ENCODE peak calls at places on chromosomes 5 and 9, in ten cellular contexts. W is iPS-NIHi11; T is brain microvascular endothelial cell; A is astrocyte of the hippocampus; F is glutamatergic neuron; I is substantia nigra; K is SW480; O is choroid plexus epithelial cell; H is AG20443; R is activated CD4-positive, alpha-beta memory T cell treated with anti-CD3 and anti-CD28 coated beads, Interleukin-2, amount 10 ng/mL, durations not matched to agents 7 days and 5 days. N is an unnamed sample.

GRCh38 chr5:178529080-178529479 is 61.1 kb downstream of the COL23A1 start:
- DNase-seq in W (no peak), T (peak; percentile 24), A (no peak), F (no peak), I (no peak), K (no peak), O (no peak), H (no peak), R (no peak), N (no peak)

GRCh38 chr9:68493953-68494541 is 46.6 kb downstream of the TMEM252 start:
- DNase-seq in W (no peak), T (no peak), A (peak; percentile 15), F (no peak), I (no peak), K (no peak), O (no peak), H (no peak), R (no peak), N (no peak)

GRCh38 chr9:128683340-128684064 is 5.5 kb upstream of the SET start:
- DNase-seq in W (peak; percentile 88), T (no peak), A (peak; percentile 64), F (peak; percentile 32), I (no peak), K (peak; percentile 68), O (peak; percentile 86), H (peak; percentile 50), R (peak; percentile 43), N (no peak)

GRCh38 chr9:92289708-92290390 is 3.6 kb downstream of the IARS1 start:
- DNase-seq in W (no peak), T (no peak), A (no peak), F (no peak), I (no peak), K (no peak), O (peak; percentile 73), H (no peak), R (no peak), N (no peak)

GRCh38 chr9:89940625-89941024 is 335.8 kb downstream of the GADD45G start:
- DNase-seq in W (no peak), T (no peak), A (peak; percentile 26), F (no peak), I (no peak), K (peak; percentile 11), O (no peak), H (peak; percentile 34), R (no peak), N (no peak)

GRCh38 chr5:80781356-80781755 is 126.6 kb upstream of the DHFR start:
- DNase-seq in W (no peak), T (peak; percentile 24), A (peak; percentile 75), F (no peak), I (no peak), K (peak; percentile 48), O (peak; percentile 49), H (no peak), R (no peak), N (no peak)

GRCh38 chr9:134597957-134598883 is 43.4 kb upstream of the COL5A1 start:
- DNase-seq in W (no peak), T (no peak), A (peak; percentile 41), F (no peak), I (no peak), K (no peak), O (no peak), H (no peak), R (peak; percentile 11), N (no peak)

GRCh38 chr9:34454571-34455065 is 3.8 kb downstream of the FAM219A start:
- DNase-seq in W (no peak), T (peak; percentile 79), A (no peak), F (peak; percentile 29), I (no peak), K (peak; percentile 53), O (peak; percentile 74), H (peak; percentile 53), R (no peak), N (no peak)